ENCODE peak calls at places on chromosomes 2 and 18, in five cellular contexts. P is HCT116, B is mesendoderm, F is GM23248, Q is fibroblast of lung. H is an unnamed sample. For H3K4me1, the result is how much of the 10 kb centered on the place peaks cover.

GRCh38 chr2:239606955-239607794 is 206.4 kb upstream of the HDAC4 start:
- DNase-seq in Q (no peak), P (no peak), F (no peak), B (no peak), H (no peak)

GRCh38 chr18:9683418-9684396 is 24.4 kb upstream of the RAB31 start:
- DNase-seq in F (peak), Q (peak), P (peak), B (peak), H (no peak)

GRCh38 chr2:191611614-191612013 is 66.3 kb upstream of the NABP1 start:
- DNase-seq in P (no peak), B (no peak), Q (no peak), F (no peak), H (no peak)

GRCh38 chr2:84556190-84556589 is 39.9 kb downstream of the DNAH6 start:
- DNase-seq in F (no peak), P (no peak), B (no peak), Q (no peak), H (no peak)

GRCh38 chr2:145350011-145350410 is 830.1 kb upstream of the ZEB2 start:
- DNase-seq in P (no peak), Q (peak), F (peak), B (no peak), H (peak)

GRCh38 chr2:128421286-128421685 is 102.6 kb upstream of the HS6ST1 start:
- DNase-seq in P (no peak), F (no peak), Q (no peak), B (no peak), H (no peak)

GRCh38 chr2:109377976-109378375 is 235.8 kb downstream of the SEPTIN10 start:
- DNase-seq in P (no peak), F (no peak), Q (no peak), B (no peak), H (peak)

GRCh38 chr2:67311536-67311935 is 85.6 kb upstream of the ETAA1 start:
- DNase-seq in F (peak), P (no peak), B (no peak), Q (peak), H (peak)

GRCh38 chr2:181183878-181184553 is 203.6 kb downstream of the UBE2E3 start:
- DNase-seq in P (no peak), B (no peak), Q (no peak), F (peak), H (no peak)

GRCh38 chr2:138035597-138036217 is 71.4 kb downstream of the HNMT start:
- DNase-seq in P (no peak), Q (peak), B (peak), F (peak), H (no peak)

GRCh38 chr2:37894601-37895000 is 30.5 kb upstream of the RMDN2 start:
- DNase-seq in B (no peak), P (no peak), F (peak), Q (peak), H (peak)

GRCh38 chr2:35929551-35929950 is 426.0 kb upstream of the CRIM1 start:
- DNase-seq in Q (no peak), F (no peak), P (no peak), B (no peak), H (no peak)

GRCh38 chr18:8657050-8657820 is 48.0 kb downstream of the RAB12 start:
- DNase-seq in Q (no peak), F (no peak), P (no peak), B (no peak), H (no peak)

GRCh38 chr2:109339519-109339991 is 210.6 kb downstream of the SH3RF3 start:
- DNase-seq in Q (peak), P (no peak), F (peak), B (no peak), H (peak)

GRCh38 chr2:17171446-17172049 is 346.7 kb downstream of the RAD51AP2 start:
- DNase-seq in P (peak), Q (peak), B (peak), F (peak), H (no peak)

GRCh38 chr2:61471905-61472805 is 1.3 kb upstream of the USP34 start:
- DNase-seq in B (peak), F (peak), P (no peak), Q (peak), H (no peak)

GRCh38 chr2:99682280-99683060 is 192.7 kb upstream of the REV1 start:
- DNase-seq in Q (peak), P (no peak), B (peak), F (peak), H (peak)

GRCh38 chr2:112010751-112011150 is 44.3 kb upstream of the TMEM87B start:
- DNase-seq in P (no peak), F (no peak), B (no peak), Q (no peak), H (peak)

GRCh38 chr2:96867756-96868554 is 1.9 kb downstream of the SEMA4C start:
- DNase-seq in B (peak), F (peak), P (no peak), Q (no peak), H (peak)

GRCh38 chr18:68735498-68736343 is 20.8 kb upstream of the TMX3 start:
- DNase-seq in Q (peak), P (peak), B (peak), F (peak), H (peak)

GRCh38 chr2:221943078-221943810 is 355.6 kb downstream of the PAX3 start:
- DNase-seq in P (no peak), Q (peak), B (no peak), F (peak), H (no peak)

GRCh38 chr18:12571617-12572016 is 86.3 kb downstream of the SPIRE1 start:
- DNase-seq in P (no peak), F (no peak), Q (no peak), B (no peak), H (no peak)

GRCh38 chr2:11405599-11406491 is 60.1 kb downstream of the E2F6 start:
- DNase-seq in P (no peak), Q (no peak), F (no peak), B (no peak), H (no peak)

GRCh38 chr2:216732334-216732733 is 37.0 kb upstream of the IGFBP5 start:
- DNase-seq in Q (no peak), P (no peak), F (no peak), B (no peak), H (no peak)

GRCh38 chr2:150876201-150877085 is 385.2 kb downstream of the RBM43 start:
- DNase-seq in F (no peak), B (no peak), P (no peak), Q (peak), H (no peak)

GRCh38 chr2:200828572-200829257 is 17.0 kb downstream of the BZW1 start:
- DNase-seq in F (no peak), B (no peak), P (no peak), Q (no peak), H (no peak)

GRCh38 chr2:69969126-69969983 is 7.9 kb upstream of the ASPRV1 start:
- DNase-seq in F (no peak), Q (no peak), P (no peak), B (no peak), H (no peak)

GRCh38 chr2:127707890-127708648 is 6.8 kb downstream of the SFT2D3 start:
- DNase-seq in F (no peak), Q (peak), B (no peak), P (no peak), H (peak)

GRCh38 chr2:70574618-70575017 is 21.0 kb upstream of the TGFA start:
- DNase-seq in P (no peak), F (no peak), Q (peak), B (no peak), H (no peak)

DNA sequence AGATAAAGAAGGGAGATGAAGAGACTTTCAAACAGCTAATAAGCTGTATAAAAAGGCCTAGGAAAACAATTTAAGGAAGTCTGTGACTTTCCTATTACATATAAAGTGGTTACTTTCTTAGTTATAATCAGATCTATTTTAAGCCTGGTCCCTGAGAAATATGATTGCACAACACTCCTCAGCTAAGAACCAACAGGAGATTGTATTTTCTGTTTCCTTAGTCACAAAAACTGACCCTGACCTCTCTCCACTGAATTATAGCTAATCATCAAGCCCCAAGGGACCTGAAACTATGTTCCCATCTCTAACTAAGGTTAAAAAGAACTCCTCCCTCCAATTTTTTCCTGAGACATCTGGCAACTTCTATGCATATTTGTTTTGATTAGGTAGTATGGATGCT is 106.9 kb downstream of the ROCK1 start:
- DNase-seq in B (no peak), F (peak), P (no peak), Q (peak), H (peak)
- H3K4me2 ChIP-seq in B (no peak), F (peak), P (no peak), Q (no peak), H (peak)

GRCh38 chr2:28400921-28401320 is 8.3 kb downstream of the FOSL2 start:
- DNase-seq in P (no peak), F (no peak), Q (no peak), B (no peak), H (peak)

GRCh38 chr2:28401948-28402550 is 9.4 kb downstream of the FOSL2 start:
- DNase-seq in P (no peak), F (no peak), Q (no peak), B (no peak), H (no peak)

GRCh38 chr2:28400434-28400833 is 7.8 kb downstream of the FOSL2 start:
- DNase-seq in P (no peak), B (no peak), Q (no peak), F (no peak), H (no peak)

GRCh38 chr2:28399946-28400345 is 7.3 kb downstream of the FOSL2 start:
- DNase-seq in F (no peak), P (no peak), Q (no peak), B (no peak), H (no peak)

GRCh38 chr2:28401411-28401810 is 8.8 kb downstream of the FOSL2 start:
- DNase-seq in Q (no peak), F (peak), B (no peak), P (no peak), H (peak)
- H3K4me1 ChIP-seq in Q (under half), F (half or more), B (under half), P (under half), H (half or more)

GRCh38 chr2:219362524-219363164 is 25.1 kb downstream of the DNPEP start:
- DNase-seq in B (peak), Q (peak), F (peak), P (no peak), H (peak)
- H3K4me2 ChIP-seq in B (no peak), Q (peak), F (peak), P (peak), H (peak)

GRCh38 chr2:65413610-65414009 is 18.8 kb downstream of the SPRED2 start:
- DNase-seq in Q (peak), B (no peak), F (no peak), P (no peak), H (peak)

GRCh38 chr2:65416321-65416720 is 16.1 kb downstream of the SPRED2 start:
- DNase-seq in P (no peak), F (no peak), Q (no peak), B (no peak), H (no peak)

GRCh38 chr2:65417509-65418085 is 14.8 kb downstream of the SPRED2 start:
- DNase-seq in F (no peak), Q (no peak), B (no peak), P (no peak), H (no peak)

GRCh38 chr2:65415091-65415490 is 17.3 kb downstream of the SPRED2 start:
- DNase-seq in F (no peak), Q (no peak), P (no peak), B (no peak), H (no peak)

DNA sequence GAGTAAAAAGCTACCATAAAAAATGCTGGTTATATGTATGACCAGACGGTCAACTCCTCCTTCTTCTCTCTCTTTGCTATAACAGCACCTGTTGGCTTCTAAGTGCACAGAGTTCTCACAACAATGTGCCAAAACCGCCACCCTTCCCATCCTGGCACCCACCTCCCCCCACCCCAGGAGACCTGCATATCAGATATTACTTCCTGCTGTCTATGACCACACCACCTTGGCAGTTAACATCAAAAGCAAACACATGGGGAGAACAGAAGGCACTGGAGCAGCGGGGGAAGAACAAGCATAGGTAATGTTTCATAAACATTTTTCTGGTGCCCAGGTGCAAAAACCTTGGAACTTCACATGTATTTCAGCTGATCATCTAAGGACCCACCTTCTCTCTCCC is 15.5 kb downstream of the SPRED2 start:
- DNase-seq in P (no peak), F (no peak), Q (no peak), B (no peak), H (no peak)
- H3K4me1 ChIP-seq in P (under half), F (under half), Q (under half), B (under half), H (under half)

DNA sequence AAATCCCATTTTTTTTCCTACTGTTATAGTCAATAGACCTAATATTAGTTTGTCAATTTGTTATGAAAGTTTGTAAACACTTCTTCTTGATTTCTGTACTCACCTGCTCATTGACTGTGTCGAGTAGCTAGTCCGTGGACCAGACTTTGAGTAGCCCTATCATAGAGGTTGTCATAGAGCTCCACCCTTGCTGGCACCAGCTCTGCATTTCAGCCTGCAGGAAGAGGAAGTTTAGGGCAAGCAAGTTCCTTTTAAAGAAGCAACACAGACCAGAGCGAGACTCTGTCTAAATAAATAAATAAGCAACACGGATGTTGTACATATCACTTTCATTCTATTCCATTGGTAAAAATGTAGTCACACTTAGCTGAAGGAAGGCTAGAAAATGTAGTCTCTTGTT is 74.0 kb downstream of the MCFD2 start:
- DNase-seq in F (no peak), P (no peak), B (no peak), Q (no peak), H (no peak)
- H3K4me2 ChIP-seq in F (no peak), P (no peak), B (no peak), Q (no peak), H (no peak)

GRCh38 chr2:159897720-159898119 is 99.7 kb upstream of the CD302 start:
- DNase-seq in P (no peak), B (no peak), F (no peak), Q (no peak), H (no peak)

GRCh38 chr2:159900343-159900742 is 102.3 kb upstream of the CD302 start:
- DNase-seq in B (no peak), Q (no peak), P (no peak), F (no peak), H (no peak)

GRCh38 chr2:159895258-159896209 is 97.5 kb upstream of the CD302 start:
- DNase-seq in B (no peak), F (peak), P (no peak), Q (peak), H (peak)

GRCh38 chr2:159894145-159894838 is 96.3 kb upstream of the CD302 start:
- DNase-seq in B (no peak), P (no peak), F (no peak), Q (no peak), H (no peak)

GRCh38 chr2:159897081-159897480 is 99.1 kb upstream of the CD302 start:
- DNase-seq in Q (no peak), B (no peak), F (no peak), P (no peak), H (no peak)
- H3K4me1 ChIP-seq in Q (under half), B (under half), F (under half), P (under half), H (under half)

GRCh38 chr2:27891820-27892105 is 1.2 kb downstream of the BABAM2 start:
- DNase-seq in P (no peak), F (peak), Q (peak), B (no peak), H (peak)
- H3K4me2 ChIP-seq in P (peak), F (peak), Q (no peak), B (no peak), H (peak)